ENCODE peak calls at places on chromosomes 12 and 14, in eight cellular contexts. U is ovary; C is CD4-positive, alpha-beta T cell; T is neural crest cell; D is omental fat pad; I is tibial artery; N is cardiac fibroblast; R is brain microvascular endothelial cell. A is an unnamed sample.
A peak's percentile ranks its signal among the peaks of the same experiment; 100 is the strongest.

GRCh38 chr12:47221256-47222023 is 141.7 kb upstream of the AMIGO2 start:
- DNase-seq in U (no peak), C (no peak), T (no peak), D (no peak), I (no peak), N (no peak), R (no peak), A (no peak)

GRCh38 chr12:40672650-40673319 is 19.5 kb upstream of the CNTN1 start:
- DNase-seq in U (no peak), C (no peak), T (no peak), D (no peak), I (no peak), N (no peak), R (no peak), A (no peak)

GRCh38 chr12:12801649-12802048 is 11.5 kb upstream of the DDX47 start:
- DNase-seq in U (no peak), C (no peak), T (no peak), D (no peak), I (no peak), N (no peak), R (no peak), A (no peak)

GRCh38 chr12:126545411-126545810 is 1480.2 kb downstream of the AACS start:
- DNase-seq in U (no peak), C (no peak), T (no peak), D (no peak), I (no peak), N (no peak), R (no peak), A (no peak)

GRCh38 chr12:4346931-4347330 is 25.9 kb downstream of the TIGAR start:
- DNase-seq in U (no peak), C (no peak), T (no peak), D (no peak), I (no peak), N (no peak), R (no peak), A (no peak)

GRCh38 chr12:12975322-12976077 is 23.5 kb upstream of the GPRC5D start:
- DNase-seq in U (peak; percentile 35), C (no peak), T (no peak), D (no peak), I (peak; percentile 33), N (peak; percentile 67), R (peak; percentile 50), A (no peak)

GRCh38 chr12:57845478-57846284 is 848 bp downstream of the CTDSP2 start:
- DNase-seq in U (peak; percentile 71), C (peak; percentile 49), T (peak; percentile 52), D (no peak), I (peak; percentile 68), N (peak; percentile 52), R (no peak), A (peak; percentile 66)

GRCh38 chr14:57979376-57980048 is 113.6 kb upstream of the SLC35F4 start:
- DNase-seq in U (no peak), C (no peak), T (no peak), D (no peak), I (no peak), N (no peak), R (no peak), A (no peak)

GRCh38 chr12:645563-646071 is 17.6 kb downstream of the NINJ2 start:
- DNase-seq in U (peak; percentile 74), C (no peak), T (no peak), D (no peak), I (peak; percentile 66), N (peak; percentile 77), R (peak; percentile 58), A (no peak)

GRCh38 chr12:644818-645552 is 18.3 kb downstream of the NINJ2 start:
- DNase-seq in U (no peak), C (no peak), T (no peak), D (no peak), I (no peak), N (peak; percentile 73), R (no peak), A (no peak)

GRCh38 chr12:644293-644639 is 19.0 kb downstream of the NINJ2 start:
- DNase-seq in U (no peak), C (no peak), T (no peak), D (no peak), I (no peak), N (no peak), R (no peak), A (no peak)

GRCh38 chr12:642633-643477 is 20.4 kb downstream of the NINJ2 start:
- DNase-seq in U (peak; percentile 77), C (peak; percentile 69), T (peak; percentile 56), D (no peak), I (peak; percentile 62), N (peak; percentile 77), R (no peak), A (peak; percentile 85)

DNA sequence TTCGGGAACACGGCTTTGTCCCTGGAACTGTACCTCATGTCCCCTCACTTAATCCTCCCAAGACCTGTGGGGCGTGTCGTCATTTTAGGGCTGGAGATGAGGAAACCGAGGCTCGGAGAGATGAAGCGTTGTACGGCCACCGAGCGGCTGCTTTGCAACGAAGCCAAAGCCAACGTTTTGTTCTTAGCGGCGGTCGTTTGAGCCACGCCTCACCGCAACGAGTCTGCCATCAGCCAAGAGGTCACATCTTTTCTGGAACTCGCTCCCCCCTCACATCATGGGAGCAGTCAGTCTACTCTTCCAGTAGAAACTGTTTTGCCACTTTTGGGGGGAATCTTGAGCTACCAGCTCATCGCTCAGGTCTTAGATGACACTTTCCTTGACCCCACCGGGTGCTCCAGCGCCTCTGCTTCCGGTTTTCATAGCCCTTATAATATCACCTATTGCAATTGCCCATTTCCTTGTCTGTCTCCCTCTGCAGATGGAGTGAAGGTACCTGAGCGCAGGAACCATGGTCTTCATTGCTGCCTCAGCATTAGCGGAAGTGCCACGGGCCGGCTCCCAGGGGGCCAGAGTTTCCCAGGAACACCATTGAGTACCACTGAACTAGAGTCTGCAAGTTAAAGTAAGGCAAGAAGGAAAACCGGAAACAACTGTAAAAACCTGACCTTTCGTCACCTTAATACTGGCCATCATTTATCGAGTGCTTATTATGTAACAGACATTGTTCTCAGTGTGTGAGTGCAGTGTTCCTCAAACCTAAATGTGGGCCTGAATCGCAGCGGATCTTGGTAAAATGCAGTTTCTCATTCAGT is 19.6 kb downstream of the NINJ2 start:
- DNase-seq in U (no peak), C (no peak), T (no peak), D (no peak), I (peak; percentile 39), N (no peak), R (no peak), A (no peak)
- TF ChIP-seq CTCF in U (no peak), C (no peak), T (no peak), D (no peak), I (no peak), N (no peak), R (no peak), A (no peak)

GRCh38 chr12:82325540-82326336 is 32.4 kb downstream of the CCDC59 start:
- DNase-seq in U (no peak), C (no peak), T (no peak), D (no peak), I (no peak), N (no peak), R (no peak), A (no peak)

GRCh38 chr12:82329508-82329907 is 28.7 kb downstream of the CCDC59 start:
- DNase-seq in U (no peak), C (no peak), T (no peak), D (no peak), I (no peak), N (no peak), R (no peak), A (no peak)

DNA sequence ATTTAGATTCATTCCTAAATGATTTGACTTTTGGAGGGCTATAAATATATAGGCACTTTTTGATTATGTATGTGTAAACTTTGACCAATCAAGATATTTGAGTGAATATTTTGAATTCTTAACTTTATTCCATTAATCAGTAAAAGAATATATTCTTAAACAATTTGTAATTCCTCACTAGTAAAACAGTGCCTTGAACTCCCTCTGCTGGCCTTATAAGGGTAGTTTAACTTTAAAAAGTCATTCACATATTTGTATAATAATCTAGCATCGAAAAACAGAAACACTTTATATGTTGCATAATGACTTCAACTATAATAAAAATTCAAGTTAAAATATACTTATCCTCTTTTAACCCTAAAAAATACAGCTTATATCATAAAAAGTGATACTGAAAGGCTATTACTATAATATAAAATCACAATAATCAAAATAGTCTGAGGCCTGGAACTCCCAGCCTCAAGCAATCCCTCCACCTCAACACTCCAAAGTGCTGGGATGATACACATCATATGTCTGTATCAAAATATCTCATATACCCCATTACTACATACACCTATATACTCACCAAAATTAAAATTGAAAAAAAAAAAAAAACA is 31.2 kb downstream of the CCDC59 start:
- DNase-seq in U (no peak), C (no peak), T (no peak), D (no peak), I (no peak), N (peak; percentile 51), R (no peak), A (no peak)
- TF ChIP-seq CTCF in U (no peak), C (peak; percentile 60), T (peak; percentile 79), D (no peak), I (peak; percentile 40), N (peak; percentile 48), R (peak; percentile 42), A (peak; percentile 57)

GRCh38 chr12:2165021-2165420 is 112.2 kb downstream of the CACNA1C start:
- DNase-seq in U (no peak), C (no peak), T (no peak), D (no peak), I (no peak), N (no peak), R (no peak), A (no peak)
- TF ChIP-seq CTCF in U (no peak), C (no peak), T (no peak), D (no peak), I (no peak), N (no peak), R (no peak), A (no peak)

GRCh38 chr14:91061309-91061887 is 957 bp upstream of the RPS6KA5 start:
- DNase-seq in U (no peak), C (no peak), T (no peak), D (no peak), I (no peak), N (no peak), R (no peak), A (no peak)

GRCh38 chr14:91062600-91062999 is 2.2 kb upstream of the RPS6KA5 start:
- DNase-seq in U (no peak), C (no peak), T (no peak), D (no peak), I (no peak), N (no peak), R (no peak), A (peak; percentile 15)

GRCh38 chr14:91060472-91061308 is at the start of gene RPS6KA5:
- DNase-seq in U (peak; percentile 100), C (peak; percentile 100), T (peak; percentile 96), D (peak; percentile 96), I (peak; percentile 100), N (peak; percentile 100), R (peak; percentile 100), A (peak; percentile 100)

GRCh38 chr14:91058017-91058675 is 2.3 kb downstream of the RPS6KA5 start:
- DNase-seq in U (no peak), C (no peak), T (no peak), D (no peak), I (no peak), N (no peak), R (no peak), A (no peak)

DNA sequence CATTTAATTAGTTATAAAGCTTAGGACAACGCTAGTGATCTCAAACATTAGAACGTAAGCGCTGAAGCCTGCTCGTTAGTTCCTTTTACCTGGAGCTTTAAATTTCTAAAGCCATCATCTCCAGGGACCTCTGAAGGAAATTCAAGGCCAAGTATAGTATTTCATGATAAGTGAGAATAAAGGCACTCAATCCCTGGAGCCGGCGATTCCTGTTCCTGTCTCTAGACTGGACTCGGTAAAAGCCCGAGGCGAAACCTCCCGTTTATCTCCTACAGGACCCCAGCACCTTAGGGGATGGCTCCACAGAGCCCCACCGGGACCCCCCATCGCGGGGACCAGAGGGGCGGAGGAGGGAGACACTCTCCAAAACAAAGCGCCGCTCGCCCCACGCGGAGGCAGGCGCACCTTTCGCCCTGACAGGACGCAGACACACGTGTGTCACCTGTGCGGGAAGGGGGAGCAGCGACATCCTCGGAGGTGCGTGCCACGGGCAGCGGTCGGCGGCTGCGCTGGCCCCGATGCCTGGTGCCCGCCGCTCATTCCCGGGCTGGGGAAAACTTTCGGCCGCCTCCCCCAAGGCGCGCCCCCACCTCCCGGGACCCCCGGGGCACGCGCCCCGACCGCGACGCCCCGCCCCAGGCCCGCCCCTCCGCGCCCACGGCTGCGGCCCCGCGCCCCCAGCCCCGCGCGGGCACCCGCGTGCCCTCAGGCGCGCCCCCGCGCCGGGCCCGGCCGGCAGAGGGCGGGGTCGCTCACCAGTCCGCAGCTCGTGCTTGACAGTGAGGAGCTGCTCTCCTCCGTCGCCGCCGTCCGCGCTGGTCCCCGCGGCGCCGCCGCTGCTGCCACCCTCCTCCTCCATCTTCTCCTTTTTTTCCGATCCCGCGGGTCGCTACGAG is 617 bp downstream of the RPS6KA5 start:
- DNase-seq in U (peak; percentile 42), C (peak; percentile 61), T (peak; percentile 21), D (no peak), I (peak; percentile 28), N (no peak), R (peak; percentile 1), A (no peak)
- TF ChIP-seq CTCF in U (peak; percentile 64), C (no peak), T (peak; percentile 26), D (no peak), I (no peak), N (no peak), R (no peak), A (peak; percentile 23)